ENCODE peak calls at places on chromosomes 16 and 17, in eight cellular contexts. I is gastrocnemius medialis; J is foreskin fibroblast; Z is GM23338; H is stimulated activated naive CD4-positive, alpha-beta T cell treated with Interleukin-2 at 50 U/mL for 16 hours; W is activated B cell treated with CpG ODN at 0.5 μM for 24 hours; X is left ventricle myocardium superior; F is GM04503. E is an unnamed sample.

GRCh38 chr16:76614255-76614654 is 337.1 kb downstream of the CNTNAP4 start:
- DNase-seq in I (no peak), J (no peak), Z (no peak), H (no peak), W (no peak), X (no peak), F (no peak), E (no peak)

GRCh38 chr17:77254961-77255741 is 114.4 kb downstream of the SEC14L1 start:
- DNase-seq in I (no peak), J (peak; percentile 91), Z (peak; percentile 38), H (no peak), W (no peak), X (no peak), F (peak; percentile 80), E (no peak)

GRCh38 chr16:86889974-86890373 is 311.6 kb downstream of the FOXL1 start:
- DNase-seq in I (no peak), J (no peak), Z (no peak), H (no peak), W (no peak), X (no peak), F (no peak), E (no peak)

GRCh38 chr17:3678821-3679175 is 10.2 kb downstream of the EMC6 start:
- DNase-seq in I (no peak), J (no peak), Z (no peak), H (no peak), W (no peak), X (no peak), F (no peak), E (no peak)

GRCh38 chr17:46851029-46851741 is at the start of gene WNT9B:
- DNase-seq in I (no peak), J (no peak), Z (peak; percentile 85), H (peak; percentile 8), W (no peak), X (peak; percentile 38), F (no peak), E (no peak)

GRCh38 chr16:79519448-79519847 is 81.1 kb downstream of the MAF start:
- DNase-seq in I (no peak), J (no peak), Z (no peak), H (no peak), W (no peak), X (peak; percentile 71), F (no peak), E (peak; percentile 32)

GRCh38 chr17:81939881-81940385 is 2.8 kb upstream of the PYCR1 start:
- DNase-seq in I (no peak), J (no peak), Z (no peak), H (no peak), W (no peak), X (peak; percentile 85), F (no peak), E (peak; percentile 32)

GRCh38 chr16:2467301-2468141 is 3.6 kb upstream of the NTN3 start:
- DNase-seq in I (peak; percentile 40), J (peak; percentile 71), Z (peak; percentile 83), H (no peak), W (no peak), X (peak; percentile 88), F (no peak), E (peak; percentile 73)

GRCh38 chr16:81401035-81401950 is 43.3 kb upstream of the CMIP start:
- DNase-seq in I (no peak), J (peak; percentile 44), Z (no peak), H (no peak), W (no peak), X (no peak), F (no peak), E (peak; percentile 46)

GRCh38 chr17:38434178-38434665 is 6.0 kb downstream of the ARHGAP23 start:
- DNase-seq in I (no peak), J (no peak), Z (no peak), H (no peak), W (no peak), X (no peak), F (no peak), E (no peak)

E was measured in mucosa of descending colon.